ENCODE peak calls at places on chromosomes 3 and 15, in nine cellular contexts. F is breast epithelium, S is HCT116, V is gastrocnemius medialis, U is tibial nerve, I is transverse colon, Q is IMR-90, G is esophagus squamous epithelium, C is H1. K is an unnamed sample.

GRCh38 chr3:124885466-124886167 is 1.5 kb downstream of the ITGB5 start:
- DNase-seq in S (no peak), U (no peak), G (no peak), Q (no peak), C (no peak), I (no peak), V (no peak), F (no peak), K (no peak)

GRCh38 chr3:108410531-108410984 is 99.8 kb downstream of the MYH15 start:
- DNase-seq in Q (no peak), U (no peak), G (no peak), C (no peak), V (peak), F (no peak), S (no peak), I (no peak), K (peak)

GRCh38 chr3:183142199-183142598 is 20.3 kb downstream of the LAMP3 start:
- DNase-seq in Q (no peak), V (no peak), I (no peak), S (no peak), F (no peak), U (no peak), C (no peak), G (no peak), K (no peak)

GRCh38 chr3:169150874-169151273 is 512.6 kb downstream of the MECOM start:
- DNase-seq in V (no peak), S (no peak), F (no peak), I (no peak), U (no peak), Q (peak), G (no peak), C (no peak), K (no peak)

GRCh38 chr15:88115529-88116152 is 140.9 kb downstream of the NTRK3 start:
- DNase-seq in U (no peak), I (peak), F (no peak), V (no peak), Q (no peak), G (no peak), C (no peak), S (no peak), K (no peak)

GRCh38 chr15:92808611-92809063 is 91.5 kb upstream of the CHD2 start:
- DNase-seq in U (no peak), G (no peak), I (no peak), S (no peak), V (peak), Q (peak), F (peak), C (no peak), K (peak)

GRCh38 chr3:13057641-13058040 is 15.6 kb downstream of the IQSEC1 start:
- DNase-seq in C (no peak), U (no peak), G (no peak), I (no peak), S (peak), V (no peak), F (no peak), Q (no peak), K (no peak)

GRCh38 chr15:67048281-67049279 is 16.8 kb upstream of the SMAD3 start:
- DNase-seq in G (no peak), I (peak), C (no peak), F (no peak), V (no peak), Q (peak), S (no peak), U (no peak), K (peak)

GRCh38 chr3:183664913-183665381 is 29.5 kb downstream of the KLHL24 start:
- DNase-seq in I (no peak), G (no peak), U (no peak), C (no peak), F (no peak), Q (peak), S (no peak), V (no peak), K (no peak)

GRCh38 chr3:120162400-120162799 is 68.2 kb upstream of the GSK3B start:
- DNase-seq in F (no peak), G (no peak), Q (peak), V (no peak), S (no peak), U (no peak), C (no peak), I (no peak), K (no peak)

GRCh38 chr3:113516115-113516505 is 1.2 kb upstream of the SPICE1 start:
- DNase-seq in V (no peak), S (no peak), I (peak), G (no peak), C (no peak), Q (no peak), U (no peak), F (no peak), K (no peak)

GRCh38 chr3:162704991-162705390 is 1208.4 kb downstream of the OTOL1 start:
- DNase-seq in V (no peak), F (no peak), S (no peak), I (no peak), U (no peak), C (no peak), Q (no peak), G (no peak), K (no peak)

GRCh38 chr15:75201609-75202250 is at the start of gene C15orf39:
- DNase-seq in V (peak), F (peak), I (peak), Q (peak), G (no peak), S (peak), C (peak), U (peak), K (peak)

GRCh38 chr3:19149388-19149787 is 1.1 kb downstream of the KCNH8 start:
- DNase-seq in F (no peak), I (no peak), G (no peak), C (peak), U (no peak), V (no peak), S (no peak), Q (no peak), K (no peak)

GRCh38 chr3:10753964-10754363 is 62.1 kb upstream of the SLC6A11 start:
- DNase-seq in C (peak), Q (peak), S (no peak), I (no peak), G (no peak), F (no peak), U (no peak), V (no peak), K (peak)

GRCh38 chr3:52453496-52454234 is at the start of gene TNNC1:
- DNase-seq in G (no peak), S (no peak), V (peak), C (no peak), Q (no peak), U (no peak), I (peak), F (no peak), K (peak)

GRCh38 chr3:113659121-113659531 is 37.3 kb downstream of the USF3 start:
- DNase-seq in I (no peak), G (no peak), U (no peak), C (no peak), F (no peak), V (no peak), S (no peak), Q (no peak), K (no peak)

GRCh38 chr15:73710321-73710720 is 26.1 kb downstream of the CD276 start:
- DNase-seq in S (no peak), G (no peak), V (no peak), I (no peak), U (no peak), Q (no peak), C (no peak), F (no peak), K (no peak)

GRCh38 chr15:96276438-96277210 is 53.9 kb upstream of the NR2F2 start:
- DNase-seq in S (no peak), I (no peak), Q (peak), V (no peak), G (no peak), U (no peak), F (no peak), C (no peak), K (no peak)

GRCh38 chr3:98326945-98327344 is 26.7 kb upstream of the OR5K4 start:
- DNase-seq in G (no peak), F (no peak), V (no peak), Q (no peak), C (no peak), I (no peak), U (no peak), S (no peak), K (no peak)

GRCh38 chr3:190585771-190586630 is 72.1 kb downstream of the IL1RAP start:
- DNase-seq in U (no peak), I (no peak), S (peak), G (no peak), V (no peak), C (no peak), F (no peak), Q (peak), K (peak)

GRCh38 chr3:50583897-50584296 is 14.6 kb downstream of the HEMK1 start:
- DNase-seq in F (no peak), V (peak), I (no peak), G (no peak), C (no peak), S (no peak), U (peak), Q (no peak), K (peak)

GRCh38 chr3:47227678-47228077 is 54.9 kb downstream of the KIF9 start:
- DNase-seq in G (no peak), V (no peak), F (no peak), C (no peak), S (no peak), U (no peak), Q (no peak), I (peak), K (no peak)

GRCh38 chr3:123618768-123619484 is 34.1 kb upstream of the HACD2 start:
- DNase-seq in C (no peak), I (peak), U (peak), Q (peak), F (no peak), G (no peak), V (peak), S (no peak), K (peak)

GRCh38 chr3:52195823-52196331 is 2.1 kb upstream of the ALAS1 start:
- DNase-seq in V (no peak), F (no peak), C (no peak), G (no peak), S (no peak), Q (peak), U (no peak), I (peak), K (no peak)

GRCh38 chr3:12566976-12567375 is 10.1 kb downstream of the MKRN2 start:
- DNase-seq in I (no peak), F (no peak), V (no peak), Q (no peak), C (no peak), G (no peak), S (no peak), U (no peak), K (no peak)

GRCh38 chr3:129384594-129385323 is 43.7 kb downstream of the EFCAB12 start:
- DNase-seq in I (no peak), C (no peak), Q (no peak), S (no peak), U (no peak), V (no peak), F (no peak), G (no peak), K (no peak)

GRCh38 chr3:43477600-43477999 is 144.2 kb downstream of the ANO10 start:
- DNase-seq in S (no peak), I (peak), U (no peak), G (no peak), C (no peak), Q (no peak), V (no peak), F (no peak), K (peak)

GRCh38 chr3:59212128-59212764 is 162.4 kb upstream of the CFAP20DC start:
- DNase-seq in U (no peak), Q (peak), V (no peak), S (peak), F (no peak), G (no peak), I (no peak), C (no peak), K (no peak)

GRCh38 chr15:81813215-81813614 is 232.6 kb downstream of the MEX3B start:
- DNase-seq in I (no peak), U (no peak), Q (no peak), C (no peak), G (no peak), F (no peak), V (no peak), S (peak), K (no peak)

GRCh38 chr15:92383528-92384326 is 10.0 kb upstream of the ST8SIA2 start:
- DNase-seq in U (no peak), G (no peak), V (no peak), Q (peak), F (no peak), C (peak), I (no peak), S (peak), K (no peak)

GRCh38 chr15:44087578-44088190 is 107.4 kb downstream of the FRMD5 start:
- DNase-seq in G (no peak), S (peak), Q (peak), V (no peak), F (no peak), U (no peak), C (no peak), I (no peak), K (no peak)

GRCh38 chr15:69359724-69360123 is 54.4 kb upstream of the KIF23 start:
- DNase-seq in V (no peak), G (no peak), F (no peak), U (no peak), C (no peak), Q (peak), S (no peak), I (no peak), K (no peak)

GRCh38 chr3:129323651-129324294 is 45.1 kb downstream of the HMCES start:
- DNase-seq in F (no peak), Q (no peak), C (no peak), I (peak), V (no peak), U (no peak), G (no peak), S (no peak), K (no peak)

GRCh38 chr3:150763122-150763840 is at the start of gene SIAH2:
- DNase-seq in V (peak), C (peak), Q (peak), I (peak), F (peak), G (peak), S (peak), U (peak), K (peak)

GRCh38 chr3:150763841-150764483 is 993 bp upstream of the SIAH2 start:
- DNase-seq in I (peak), V (peak), Q (peak), U (peak), S (peak), F (peak), G (no peak), C (no peak), K (peak)

GRCh38 chr3:150762662-150763121 is 277 bp downstream of the SIAH2 start:
- DNase-seq in G (no peak), F (no peak), Q (no peak), I (no peak), C (no peak), U (no peak), V (no peak), S (no peak), K (no peak)

GRCh38 chr3:150760431-150761200 is 2.4 kb downstream of the SIAH2 start:
- DNase-seq in G (no peak), V (no peak), S (no peak), C (no peak), U (no peak), Q (no peak), F (no peak), I (no peak), K (no peak)

DNA sequence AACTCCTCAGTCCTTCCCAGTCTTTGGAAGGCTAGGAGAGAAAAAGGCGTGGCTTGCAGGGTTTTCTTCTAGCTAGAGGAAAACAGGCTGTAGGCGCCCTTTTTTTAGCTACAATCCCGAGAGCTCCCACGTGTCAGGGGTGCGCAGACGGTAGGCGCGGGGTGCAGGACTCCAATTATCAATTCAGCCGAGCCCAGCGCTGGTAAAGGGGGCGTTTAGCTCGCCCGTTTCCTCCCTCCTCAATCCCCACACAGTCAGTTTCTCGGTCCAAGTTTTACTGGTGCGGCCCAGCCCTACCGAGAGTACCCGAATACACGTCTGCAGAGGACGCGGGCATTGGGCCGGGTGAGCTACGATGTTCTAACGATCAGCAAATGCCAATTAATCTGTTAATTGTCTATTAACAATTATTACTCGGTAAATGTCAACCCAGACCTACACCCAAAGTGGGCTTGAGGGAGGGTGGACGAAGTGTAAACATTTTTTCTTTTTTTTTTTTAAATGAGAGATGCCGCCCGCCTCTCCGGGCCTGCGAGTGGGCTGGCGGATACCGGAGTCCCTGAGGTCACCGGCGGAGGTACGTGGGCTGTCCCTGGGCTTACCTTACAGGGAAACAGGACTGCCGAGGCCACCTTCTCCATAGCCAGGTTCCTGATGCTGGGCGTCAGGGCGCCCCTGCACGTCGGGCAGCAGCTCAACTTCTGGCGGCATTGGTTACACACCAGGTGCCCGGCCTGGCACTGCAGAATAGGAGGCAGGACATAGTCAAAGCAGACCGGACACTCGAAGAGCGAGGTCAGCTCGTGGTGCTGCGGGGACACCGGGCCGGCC is 923 bp downstream of the SIAH2 start:
- DNase-seq in G (no peak), S (no peak), V (peak), Q (peak), I (peak), C (peak), U (peak), F (no peak), K (peak)
- TF ChIP-seq POLR2A in G (peak), S (peak), V (peak), Q (peak), I (peak), C (peak), U (peak), F (no peak), K (no peak)

GRCh38 chr3:48687220-48687678 is 1.5 kb upstream of the NCKIPSD start:
- DNase-seq in V (no peak), S (no peak), I (no peak), C (no peak), F (no peak), U (no peak), Q (no peak), G (no peak), K (no peak)
- TF ChIP-seq POLR2A in V (no peak), S (no peak), I (no peak), C (peak), F (no peak), U (no peak), Q (no peak), G (no peak), K (no peak)

GRCh38 chr15:94683912-94684311 is 452.6 kb downstream of the MCTP2 start:
- DNase-seq in S (no peak), C (no peak), V (no peak), U (no peak), I (no peak), F (no peak), Q (no peak), G (no peak), K (no peak)
- TF ChIP-seq POLR2A in S (no peak), C (no peak), V (no peak), U (no peak), I (no peak), F (no peak), Q (no peak), G (no peak), K (no peak)

GRCh38 chr15:89768071-89768500 is 8.0 kb upstream of the MESP2 start:
- DNase-seq in Q (peak), G (no peak), S (no peak), I (peak), U (no peak), C (no peak), V (peak), F (no peak), K (no peak)
- TF ChIP-seq POLR2A in Q (no peak), G (no peak), S (no peak), I (no peak), U (no peak), C (no peak), V (no peak), F (no peak), K (no peak)

DNA sequence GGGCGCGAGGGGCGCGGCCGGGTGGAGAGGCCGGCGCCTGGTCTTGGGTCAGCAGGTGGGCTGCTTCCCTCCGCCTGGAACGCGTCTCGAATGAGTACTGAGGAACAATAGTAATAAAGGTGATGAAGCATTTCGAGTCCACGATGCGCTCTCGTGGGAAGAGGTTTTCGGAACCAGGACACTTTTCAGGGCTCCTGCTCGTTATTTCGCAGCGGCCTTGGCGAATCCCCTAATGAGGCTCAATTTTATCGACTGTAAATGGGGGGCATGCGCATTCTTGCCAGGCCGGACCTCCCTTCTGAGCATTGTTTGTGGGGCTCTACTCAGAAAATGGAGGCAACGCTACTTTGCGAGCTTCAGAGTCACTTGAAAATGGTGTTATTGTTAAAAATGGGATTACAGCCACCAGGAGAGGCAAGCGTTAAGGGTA is 1.2 kb downstream of the NR2C2 start:
- DNase-seq in Q (no peak), C (no peak), G (no peak), S (no peak), V (no peak), U (no peak), F (no peak), I (no peak), K (no peak)
- TF ChIP-seq POLR2A in Q (no peak), C (peak), G (no peak), S (no peak), V (peak), U (no peak), F (no peak), I (peak), K (no peak)

GRCh38 chr15:85688703-85689102 is 106.0 kb downstream of the KLHL25 start:
- DNase-seq in S (no peak), F (no peak), C (no peak), G (no peak), V (no peak), I (no peak), U (no peak), Q (no peak), K (no peak)
- TF ChIP-seq POLR2A in S (no peak), F (no peak), C (no peak), G (no peak), V (no peak), I (no peak), U (no peak), Q (no peak), K (no peak)

K was measured in heart left ventricle.